ENCODE peak calls at places on chromosomes 5 and 9, in ten cellular contexts. U is keratinocyte, V is lung, N is Panc1, B is sigmoid colon, K is hepatocyte, X is tibial nerve, M is brain microvascular endothelial cell, Z is IMR-90, T is adrenal gland. F is an unnamed sample. For H3K27me3, the result is how much of the 10 kb centered on the place peaks cover.

GRCh38 chr9:112093147-112093874 is 81.8 kb downstream of the SUSD1 start:
- DNase-seq in U (no peak), V (no peak), N (no peak), B (no peak), K (no peak), X (no peak), M (no peak), Z (no peak), T (no peak), F (no peak)

GRCh38 chr9:14584571-14584970 is 108.7 kb downstream of the ZDHHC21 start:
- DNase-seq in U (no peak), V (no peak), N (no peak), B (no peak), K (no peak), X (no peak), M (no peak), Z (no peak), T (no peak), F (no peak)

GRCh38 chr5:38726279-38726678 is 119.5 kb upstream of the OSMR start:
- DNase-seq in U (no peak), V (no peak), N (no peak), B (no peak), K (no peak), X (no peak), M (no peak), Z (no peak), T (no peak), F (no peak)

GRCh38 chr5:61450170-61450815 is 118.2 kb downstream of the ZSWIM6 start:
- DNase-seq in U (peak), V (no peak), N (peak), B (no peak), K (peak), X (peak), M (peak), Z (peak), T (peak), F (no peak)

GRCh38 chr9:129494113-129494789 is 126.7 kb downstream of the C9orf50 start:
- DNase-seq in U (no peak), V (no peak), N (no peak), B (no peak), K (peak), X (no peak), M (no peak), Z (no peak), T (peak), F (no peak)

GRCh38 chr9:131833083-131833482 is 93.2 kb upstream of the RAPGEF1 start:
- DNase-seq in U (no peak), V (no peak), N (no peak), B (no peak), K (no peak), X (no peak), M (no peak), Z (no peak), T (no peak), F (no peak)

GRCh38 chr9:121593066-121593465 is 58.4 kb upstream of the DAB2IP start:
- DNase-seq in U (no peak), V (no peak), N (no peak), B (no peak), K (no peak), X (no peak), M (no peak), Z (no peak), T (no peak), F (no peak)

GRCh38 chr5:132414634-132415377 is 45.3 kb downstream of the SLC22A5 start:
- DNase-seq in U (no peak), V (no peak), N (no peak), B (peak), K (peak), X (no peak), M (peak), Z (no peak), T (no peak), F (no peak)

GRCh38 chr5:172389578-172390112 is 64.7 kb downstream of the SH3PXD2B start:
- DNase-seq in U (no peak), V (no peak), N (no peak), B (no peak), K (no peak), X (no peak), M (no peak), Z (no peak), T (no peak), F (no peak)

GRCh38 chr5:17219431-17219830 is 2.0 kb downstream of the BASP1 start:
- DNase-seq in U (no peak), V (no peak), N (no peak), B (no peak), K (no peak), X (no peak), M (no peak), Z (no peak), T (no peak), F (no peak)

GRCh38 chr5:17813214-17813613 is 179.0 kb downstream of the TAF11L14 start:
- DNase-seq in U (no peak), V (no peak), N (no peak), B (no peak), K (no peak), X (no peak), M (no peak), Z (peak), T (no peak), F (no peak)

GRCh38 chr5:123454236-123454911 is 31.2 kb upstream of the CEP120 start:
- DNase-seq in U (no peak), V (no peak), N (no peak), B (no peak), K (no peak), X (no peak), M (peak), Z (peak), T (no peak), F (no peak)

DNA sequence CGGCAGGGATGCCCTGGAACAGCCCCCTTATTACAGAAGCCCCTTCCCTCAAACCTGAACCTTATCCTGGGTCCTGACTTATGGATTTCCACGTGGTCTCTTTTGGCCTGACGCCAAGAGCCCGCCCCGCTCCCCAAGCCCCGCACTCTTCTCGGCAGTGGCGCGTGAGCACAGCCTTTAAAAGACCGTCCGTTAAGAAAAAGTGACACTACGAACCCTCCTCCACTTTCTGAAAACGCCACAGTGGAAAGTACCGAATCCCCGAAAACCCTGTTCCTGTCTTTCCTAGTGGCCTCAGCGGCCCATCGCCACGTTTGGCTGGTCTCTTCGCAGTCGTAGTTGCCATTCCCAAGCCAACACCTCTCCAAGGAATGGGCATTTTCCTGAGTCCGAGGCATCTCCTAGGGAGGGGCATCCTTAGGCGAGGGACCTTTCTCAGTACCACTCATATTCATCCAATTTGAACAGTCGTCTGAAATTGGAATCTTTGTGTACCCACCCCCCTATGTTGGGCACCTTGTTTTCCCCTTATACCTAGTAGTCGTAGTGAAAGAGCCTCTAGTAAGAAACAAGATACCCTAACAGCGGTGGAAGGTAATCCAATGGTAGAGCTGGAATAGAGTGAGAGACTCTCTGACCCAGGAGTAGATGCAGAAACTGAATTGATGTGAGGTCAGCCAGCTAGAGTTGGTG is 769 bp upstream of the MCIDAS start:
- DNase-seq in U (no peak), V (no peak), N (no peak), B (no peak), K (no peak), X (no peak), M (no peak), Z (no peak), T (no peak), F (no peak)
- H3K4me3 ChIP-seq in U (peak), V (no peak), N (peak), B (peak), K (peak), X (no peak), M (no peak), Z (no peak), T (no peak), F (no peak)

GRCh38 chr5:3596261-3596825 is 711 bp downstream of the IRX1 start:
- DNase-seq in U (no peak), V (no peak), N (no peak), B (no peak), K (peak), X (no peak), M (no peak), Z (no peak), T (no peak), F (no peak)
- H3K27me3 ChIP-seq in U (under half), V (under half), N (under half), B (half or more), K (half or more), X (half or more), M (half or more), Z (half or more), T (half or more), F (under half)

DNA sequence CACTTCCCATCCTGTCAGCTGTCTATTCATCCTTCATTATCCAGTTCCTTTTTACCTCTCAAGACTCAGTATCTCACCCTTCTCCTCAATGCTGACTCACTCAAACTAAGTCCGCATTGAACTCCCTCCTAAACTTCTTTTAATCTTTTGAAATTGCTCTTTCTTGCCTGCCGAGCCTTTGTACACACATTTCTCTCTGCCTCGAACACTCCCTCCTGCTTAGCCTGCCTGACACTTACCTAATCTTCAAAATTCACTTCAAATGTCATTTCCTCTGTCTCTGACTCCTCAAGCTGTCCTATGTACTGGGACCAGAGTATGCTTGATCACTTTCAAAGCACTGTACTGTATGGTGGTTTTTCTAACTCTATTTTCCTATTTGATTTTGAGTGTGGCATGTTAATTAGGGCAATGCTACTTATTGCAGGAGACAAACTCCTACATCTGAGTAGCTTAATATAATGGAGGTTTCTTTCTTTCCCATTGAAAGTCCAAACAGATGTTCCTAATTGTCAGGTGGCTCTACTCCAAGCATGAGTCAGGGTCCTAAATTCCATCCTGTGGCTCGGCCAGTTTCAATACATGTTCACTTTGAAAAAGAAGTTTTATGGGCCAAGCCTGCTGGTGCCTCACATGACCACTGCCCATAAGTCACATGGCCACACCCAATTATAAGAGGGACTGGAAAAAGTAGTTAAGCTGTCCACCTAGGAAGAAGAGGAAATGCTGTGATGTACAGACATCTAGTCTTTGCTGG is 170.6 kb downstream of the ARRDC3 start:
- DNase-seq in U (no peak), V (no peak), N (no peak), B (peak), K (peak), X (peak), M (peak), Z (peak), T (no peak), F (no peak)
- H3K4me3 ChIP-seq in U (no peak), V (no peak), N (no peak), B (no peak), K (no peak), X (no peak), M (no peak), Z (no peak), T (no peak), F (no peak)

DNA sequence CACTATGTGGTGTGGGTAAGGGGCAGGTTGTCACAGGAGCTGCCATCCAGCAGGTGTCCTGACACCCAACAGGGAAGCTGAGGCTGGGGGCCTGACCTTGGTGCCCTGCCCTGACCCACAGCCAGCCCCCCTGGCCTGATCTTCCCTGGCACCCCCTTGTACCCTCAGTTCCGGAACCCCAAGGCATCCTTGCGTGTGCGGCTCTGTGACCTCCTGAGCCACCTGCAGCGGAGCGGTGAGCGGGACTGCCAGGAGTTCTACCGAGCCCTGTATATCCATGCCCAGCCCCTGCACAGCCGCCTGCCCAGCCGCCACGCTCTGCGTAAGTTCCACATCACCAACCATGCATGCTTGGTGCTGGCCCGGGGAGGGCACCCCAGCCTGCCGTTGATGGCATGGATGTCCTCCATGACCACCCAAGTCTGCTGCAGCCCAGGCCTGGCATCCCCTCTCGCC is 14.4 kb downstream of the CARD19 start:
- DNase-seq in U (no peak), V (no peak), N (no peak), B (peak), K (no peak), X (no peak), M (no peak), Z (no peak), T (peak), F (no peak)
- H3K27me3 ChIP-seq in U (under half), V (under half), N (under half), B (under half), K (under half), X (under half), M (under half), Z (under half), T (under half), F (under half)

GRCh38 chr5:76325876-76326491 is 77.1 kb upstream of the IQGAP2 start:
- DNase-seq in U (no peak), V (no peak), N (no peak), B (no peak), K (no peak), X (no peak), M (no peak), Z (no peak), T (no peak), F (no peak)
- H3K4me3 ChIP-seq in U (no peak), V (no peak), N (no peak), B (no peak), K (no peak), X (no peak), M (no peak), Z (no peak), T (no peak), F (no peak)

GRCh38 chr5:176697267-176697928 is 50.1 kb downstream of the TSPAN17 start:
- DNase-seq in U (no peak), V (no peak), N (no peak), B (no peak), K (no peak), X (no peak), M (no peak), Z (no peak), T (no peak), F (no peak)
- H3K27me3 ChIP-seq in U (half or more), V (under half), N (under half), B (half or more), K (under half), X (half or more), M (half or more), Z (half or more), T (under half), F (under half)

DNA sequence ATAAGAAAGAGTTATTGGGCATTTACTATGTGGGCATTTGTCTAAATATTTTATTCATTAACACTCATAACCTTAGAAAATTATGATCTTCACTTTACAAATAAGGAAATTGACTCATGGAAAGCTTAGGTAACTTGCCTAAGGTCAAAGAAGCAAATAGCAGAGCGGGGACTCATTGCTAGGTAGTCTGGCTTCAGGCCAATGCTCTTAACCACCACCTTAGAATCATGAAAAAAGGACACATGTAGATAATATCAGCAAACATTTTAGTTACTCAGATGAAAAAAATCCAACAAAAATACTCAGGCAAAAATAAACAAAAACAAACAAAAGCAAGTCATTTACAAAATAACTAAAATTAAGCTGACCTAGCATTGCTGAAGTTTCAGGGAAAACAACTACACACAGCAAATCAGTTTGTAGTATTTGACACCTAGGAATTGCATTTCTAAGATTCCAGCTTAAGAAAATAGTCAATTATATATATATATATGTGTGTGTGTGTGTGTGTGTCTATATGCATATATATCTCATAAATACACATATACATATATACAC is 166.0 kb downstream of the HMHB1 start:
- DNase-seq in U (peak), V (no peak), N (peak), B (no peak), K (no peak), X (no peak), M (no peak), Z (no peak), T (no peak), F (no peak)
- H3K4me3 ChIP-seq in U (no peak), V (no peak), N (no peak), B (no peak), K (no peak), X (no peak), M (no peak), Z (no peak), T (no peak), F (no peak)

GRCh38 chr9:1046639-1047604 is 3.2 kb upstream of the DMRT2 start:
- DNase-seq in U (no peak), V (no peak), N (no peak), B (no peak), K (no peak), X (no peak), M (no peak), Z (no peak), T (no peak), F (no peak)
- H3K27me3 ChIP-seq in U (half or more), V (under half), N (under half), B (half or more), K (under half), X (half or more), M (half or more), Z (half or more), T (half or more), F (under half)

F was measured in right atrium auricular region.